ENCODE peak calls at places on chromosomes 11 and 22, in nine cellular contexts. C is fibroblast of lung; N is ovary; X is HEK293T; U is NCI-H1092 treated with DMSO at 0.1 percent for 48 hours; E is dorsolateral prefrontal cortex; G is stimulated activated CD8-positive, alpha-beta memory T cell treated with anti-CD3 and anti-CD28 coated beads, Interleukin-7, amount 100 ng/mL, for 4 hours; Y is HS-27A; W is stimulated activated CD4-positive, alpha-beta T cell treated with anti-CD3 and anti-CD28 coated beads, Interleukin-2, amount 100 ng/mL, for 24 hours. H is an unnamed sample.

GRCh38 chr22:42452916-42453315 is 20.7 kb upstream of the NFAM1 start:
- DNase-seq in C (no peak), W (no peak), G (no peak), E (no peak), X (no peak), N (no peak), Y (no peak), U (no peak), H (no peak)

GRCh38 chr11:13227676-13228255 is 49.8 kb upstream of the BMAL1 start:
- DNase-seq in C (no peak), Y (no peak), N (no peak), X (no peak), U (no peak), W (no peak), G (no peak), E (no peak), H (no peak)

GRCh38 chr11:70397336-70397982 is 870 bp upstream of the CTTN start:
- DNase-seq in E (no peak), X (peak), G (no peak), N (peak), W (no peak), U (peak), C (peak), Y (no peak), H (no peak)

GRCh38 chr11:16769386-16769785 is 30.9 kb downstream of the C11orf58 start:
- DNase-seq in U (no peak), X (no peak), C (no peak), E (no peak), G (no peak), W (no peak), Y (no peak), N (no peak), H (no peak)

GRCh38 chr11:110077866-110078325 is 15.3 kb upstream of the ZC3H12C start:
- DNase-seq in U (no peak), N (no peak), G (no peak), Y (no peak), X (no peak), C (peak), W (no peak), E (no peak), H (no peak)

GRCh38 chr11:1285876-1286275 is 23.6 kb downstream of the TOLLIP start:
- DNase-seq in G (no peak), C (no peak), E (no peak), N (no peak), U (no peak), X (no peak), W (no peak), Y (no peak), H (no peak)

GRCh38 chr11:128490092-128490491 is 97.3 kb downstream of the ETS1 start:
- DNase-seq in Y (no peak), N (no peak), U (no peak), G (no peak), W (no peak), E (no peak), X (no peak), C (no peak), H (no peak)

GRCh38 chr11:32562839-32563599 is 20.6 kb upstream of the EIF3M start:
- DNase-seq in W (no peak), X (no peak), N (no peak), E (no peak), G (no peak), Y (no peak), C (peak), U (no peak), H (no peak)

GRCh38 chr11:126776125-126776524 is 224.4 kb downstream of the KIRREL3 start:
- DNase-seq in Y (no peak), E (no peak), X (no peak), G (no peak), U (no peak), N (no peak), C (no peak), W (no peak), H (no peak)

GRCh38 chr11:44096360-44097188 is 1.1 kb downstream of the EXT2 start:
- DNase-seq in G (no peak), N (no peak), C (no peak), Y (no peak), U (no peak), E (no peak), W (no peak), X (no peak), H (no peak)

GRCh38 chr11:66388746-66389386 is 17.3 kb upstream of the SLC29A2 start:
- DNase-seq in Y (no peak), W (peak), U (peak), E (no peak), X (peak), G (peak), C (peak), N (no peak), H (no peak)

GRCh38 chr11:12199231-12199948 is 89.0 kb downstream of the MICAL2 start:
- DNase-seq in N (no peak), G (no peak), E (no peak), X (no peak), C (no peak), W (no peak), Y (no peak), U (no peak), H (no peak)

GRCh38 chr11:75277991-75278790 is 37.6 kb downstream of the TPBGL start:
- DNase-seq in X (no peak), W (no peak), U (no peak), Y (no peak), G (no peak), C (no peak), E (no peak), N (peak), H (no peak)

GRCh38 chr11:12220305-12220704 is 109.9 kb downstream of the MICAL2 start:
- DNase-seq in E (peak), G (no peak), W (no peak), C (no peak), N (peak), X (no peak), U (no peak), Y (no peak), H (peak)

GRCh38 chr11:120536797-120537169 is 25.2 kb downstream of the GRIK4 start:
- DNase-seq in W (no peak), Y (no peak), U (no peak), N (no peak), C (no peak), X (no peak), E (no peak), G (no peak), H (no peak)

GRCh38 chr22:40955516-40955915 is 4.3 kb downstream of the RBX1 start:
- DNase-seq in Y (no peak), W (no peak), X (no peak), N (no peak), U (no peak), C (peak), E (no peak), G (no peak), H (no peak)

GRCh38 chr22:23231471-23232093 is 51.3 kb downstream of the BCR start:
- DNase-seq in G (no peak), Y (no peak), C (no peak), W (no peak), N (no peak), X (no peak), U (no peak), E (no peak), H (no peak)

GRCh38 chr11:76008474-76008873 is 193.5 kb downstream of the UVRAG start:
- DNase-seq in X (no peak), W (no peak), N (no peak), C (peak), E (no peak), U (no peak), Y (no peak), G (no peak), H (no peak)

GRCh38 chr11:70788247-70789022 is 390.1 kb downstream of the CTTN start:
- DNase-seq in N (no peak), E (no peak), Y (peak), W (no peak), C (peak), X (no peak), G (no peak), U (no peak), H (no peak)

GRCh38 chr11:107898270-107898669 is 30.0 kb upstream of the RAB39A start:
- DNase-seq in E (no peak), W (no peak), X (peak), U (no peak), Y (no peak), C (peak), N (no peak), G (no peak), H (no peak)

GRCh38 chr11:68159161-68159560 is 38.0 kb upstream of the CHKA start:
- DNase-seq in W (no peak), U (no peak), E (no peak), Y (no peak), N (no peak), X (no peak), C (no peak), G (no peak), H (no peak)

GRCh38 chr11:15705886-15706285 is 591.2 kb downstream of the INSC start:
- DNase-seq in X (no peak), W (no peak), E (no peak), Y (no peak), U (no peak), N (no peak), C (peak), G (no peak), H (no peak)

GRCh38 chr22:19232620-19233019 is 54.1 kb upstream of the SLC25A1 start:
- DNase-seq in N (no peak), G (no peak), W (no peak), E (no peak), C (no peak), U (peak), Y (no peak), X (no peak), H (no peak)

GRCh38 chr11:64148200-64148916 is 17.6 kb downstream of the MACROD1 start:
- DNase-seq in N (peak), G (peak), Y (peak), C (peak), X (peak), U (peak), E (peak), W (peak), H (peak)

GRCh38 chr11:132312161-132312560 is 941.7 kb downstream of the NTM start:
- DNase-seq in X (no peak), G (no peak), W (no peak), N (no peak), C (peak), U (no peak), Y (peak), E (no peak), H (no peak)

GRCh38 chr11:68946416-68947090 is 34.2 kb downstream of the MRGPRD start:
- DNase-seq in N (peak), G (no peak), U (no peak), Y (no peak), E (no peak), C (peak), W (no peak), X (no peak), H (no peak)

GRCh38 chr11:115141221-115141620 is 363.0 kb downstream of the CADM1 start:
- DNase-seq in N (no peak), C (no peak), G (no peak), Y (no peak), W (no peak), E (no peak), X (no peak), U (no peak), H (peak)